ENCODE peak calls at places on chromosomes 12 and 14, in seven cellular contexts. R, C, G, E, S, K and T are unnamed samples.

GRCh38 chr12:8077207-8077606 is 4.9 kb upstream of the NECAP1 start:
- DNase-seq in K (no peak), S (no peak), G (no peak), E (no peak), R (no peak), C (no peak), T (no peak)

GRCh38 chr12:68759852-68760251 is 13.9 kb downstream of the SLC35E3 start:
- DNase-seq in R (no peak), S (no peak), G (no peak), E (no peak), C (no peak), K (no peak), T (no peak)

GRCh38 chr12:110578522-110579238 is 4.4 kb downstream of the PPTC7 start:
- DNase-seq in E (no peak), S (no peak), R (no peak), C (no peak), G (no peak), K (no peak), T (peak; percentile 28)

GRCh38 chr12:119669744-119670472 is 2.0 kb downstream of the PRKAB1 start:
- DNase-seq in K (no peak), S (no peak), E (no peak), C (no peak), R (no peak), G (no peak), T (no peak)

GRCh38 chr14:74974364-74975058 is 19.1 kb upstream of the PGF start:
- DNase-seq in C (no peak), S (no peak), K (no peak), R (peak; percentile 74), G (peak; percentile 78), E (peak; percentile 25), T (no peak)

GRCh38 chr12:109461049-109461845 is 15.9 kb downstream of the KCTD10 start:
- DNase-seq in C (no peak), E (peak; percentile 58), R (no peak), S (no peak), G (no peak), K (no peak), T (no peak)

GRCh38 chr14:61151276-61151675 is 129.9 kb downstream of the TMEM30B start:
- DNase-seq in E (no peak), S (no peak), R (no peak), G (no peak), K (no peak), C (no peak), T (no peak)

GRCh38 chr12:30805959-30806358 is 51.2 kb upstream of the CAPRIN2 start:
- DNase-seq in E (no peak), C (no peak), S (no peak), G (no peak), R (no peak), K (no peak), T (no peak)

GRCh38 chr14:99909500-99910064 is 116.4 kb downstream of the EML1 start:
- DNase-seq in C (no peak), K (no peak), E (no peak), G (no peak), S (no peak), R (no peak), T (no peak)

GRCh38 chr12:66725031-66725430 is 46.2 kb upstream of the GRIP1 start:
- DNase-seq in G (no peak), S (no peak), E (no peak), K (no peak), C (no peak), R (no peak), T (no peak)

GRCh38 chr12:94717112-94717511 is 66.8 kb upstream of the TMCC3 start:
- DNase-seq in C (no peak), G (peak; percentile 17), R (no peak), E (no peak), S (no peak), K (no peak), T (no peak)

GRCh38 chr12:57110189-57111045 is 745 bp downstream of the STAT6 start:
- DNase-seq in K (peak; percentile 72), C (peak; percentile 74), G (peak; percentile 91), R (no peak), S (peak; percentile 82), E (peak; percentile 59), T (peak; percentile 64)

GRCh38 chr14:99754141-99755067 is 38.8 kb upstream of the EML1 start:
- DNase-seq in R (no peak), C (no peak), K (no peak), E (no peak), G (peak; percentile 50), S (no peak), T (no peak)

GRCh38 chr14:90193925-90194324 is 62.4 kb upstream of the PSMC1 start:
- DNase-seq in R (no peak), C (peak; percentile 2), S (no peak), G (peak; percentile 59), E (no peak), K (no peak), T (no peak)

GRCh38 chr14:102375126-102375525 is 12.4 kb downstream of the TECPR2 start:
- DNase-seq in C (no peak), S (no peak), E (no peak), R (no peak), G (no peak), K (no peak), T (no peak)

GRCh38 chr12:46187023-46187422 is 81.8 kb downstream of the SLC38A1 start:
- DNase-seq in R (no peak), K (no peak), E (peak; percentile 88), C (no peak), S (no peak), G (no peak), T (no peak)

GRCh38 chr12:113299619-113300237 is 35.2 kb downstream of the SLC8B1 start:
- DNase-seq in E (peak; percentile 88), S (no peak), R (peak; percentile 86), C (no peak), G (peak; percentile 94), K (no peak), T (no peak)

GRCh38 chr12:121535150-121536057 is 45.4 kb downstream of the KDM2B start:
- DNase-seq in R (no peak), C (no peak), G (peak; percentile 58), K (no peak), E (no peak), S (no peak), T (no peak)

GRCh38 chr14:66137076-66137475 is 349.1 kb upstream of the CCDC196 start:
- DNase-seq in S (no peak), K (no peak), C (no peak), R (no peak), G (no peak), E (no peak), T (no peak)

GRCh38 chr14:71695603-71696350 is 236.5 kb upstream of the RGS6 start:
- DNase-seq in K (no peak), E (no peak), R (no peak), S (no peak), C (no peak), G (no peak), T (no peak)

GRCh38 chr12:113933201-113933786 is 32.8 kb downstream of the RBM19 start:
- DNase-seq in E (peak; percentile 90), K (no peak), G (peak; percentile 73), C (no peak), S (peak; percentile 74), R (no peak), T (no peak)

GRCh38 chr12:123238961-123239360 is 5.7 kb downstream of the MTRFR start:
- DNase-seq in R (no peak), G (no peak), S (no peak), E (no peak), K (no peak), C (no peak), T (no peak)

GRCh38 chr14:37452323-37452722 is 142.7 kb downstream of the FOXA1 start:
- DNase-seq in E (no peak), K (no peak), C (no peak), S (no peak), R (no peak), G (no peak), T (no peak)

GRCh38 chr12:4449862-4450222 is 4.2 kb upstream of the FGF6 start:
- DNase-seq in E (no peak), S (no peak), G (peak; percentile 9), K (no peak), C (no peak), R (no peak), T (no peak)

GRCh38 chr12:130658106-130658505 is 58.0 kb downstream of the RIMBP2 start:
- DNase-seq in R (no peak), C (no peak), S (peak; percentile 42), K (no peak), G (no peak), E (no peak), T (no peak)

GRCh38 chr12:100576311-100577036 is 3.0 kb downstream of the GAS2L3 start:
- DNase-seq in C (no peak), E (peak; percentile 83), K (no peak), S (no peak), R (no peak), G (no peak), T (no peak)

GRCh38 chr14:53462931-53463778 is 310.0 kb upstream of the DDHD1 start:
- DNase-seq in K (no peak), G (no peak), R (no peak), S (no peak), E (no peak), C (no peak), T (no peak)

GRCh38 chr12:89016970-89017778 is 335.1 kb downstream of the DUSP6 start:
- DNase-seq in E (peak; percentile 85), R (no peak), G (peak; percentile 16), S (peak; percentile 70), K (peak; percentile 40), C (no peak), T (no peak)